ENCODE peak calls at places on chromosome 22, in ten cellular contexts. Y is HCT116, Q is uterus, T is suprapubic skin, Z is A549, P is IMR-90, A is tibial nerve, W is heart left ventricle, J is prostate gland, I is spleen. K is an unnamed sample.

GRCh38 chr22:19193879-19194278 is 15.3 kb upstream of the SLC25A1 start:
- DNase-seq in Y (no peak), Q (no peak), T (no peak), Z (no peak), P (no peak), A (no peak), W (no peak), J (no peak), I (no peak), K (no peak)

GRCh38 chr22:19149047-19149883 is 827 bp downstream of the GSC2 start:
- DNase-seq in Y (no peak), Q (no peak), T (no peak), Z (no peak), P (no peak), A (no peak), W (no peak), J (no peak), I (peak; percentile 76), K (no peak)

GRCh38 chr22:32926600-32926999 is 125.1 kb downstream of the TIMP3 start:
- DNase-seq in Y (peak; percentile 21), Q (no peak), T (no peak), Z (peak; percentile 27), P (peak; percentile 34), A (peak; percentile 48), W (no peak), J (no peak), I (no peak), K (no peak)

GRCh38 chr22:45506961-45507360 is 4.3 kb downstream of the FBLN1 start:
- DNase-seq in Y (no peak), Q (no peak), T (no peak), Z (no peak), P (no peak), A (no peak), W (no peak), J (no peak), I (no peak), K (no peak)

GRCh38 chr22:46587492-46588278 is 32.5 kb upstream of the GRAMD4 start:
- DNase-seq in Y (no peak), Q (no peak), T (no peak), Z (no peak), P (no peak), A (no peak), W (peak; percentile 57), J (no peak), I (peak; percentile 96), K (no peak)

GRCh38 chr22:37566903-37567798 is 6.9 kb downstream of the CDC42EP1 start:
- DNase-seq in Y (peak; percentile 84), Q (peak; percentile 85), T (peak; percentile 91), Z (peak; percentile 68), P (peak; percentile 46), A (peak; percentile 79), W (peak; percentile 82), J (peak; percentile 90), I (peak; percentile 98), K (peak; percentile 96)

GRCh38 chr22:43446881-43447280 is 35.1 kb downstream of the MPPED1 start:
- DNase-seq in Y (no peak), Q (no peak), T (no peak), Z (peak; percentile 9), P (no peak), A (no peak), W (no peak), J (peak; percentile 44), I (peak; percentile 36), K (no peak)

GRCh38 chr22:19636696-19637355 is 77.5 kb upstream of the SEPTIN5 start:
- DNase-seq in Y (no peak), Q (no peak), T (peak; percentile 62), Z (no peak), P (no peak), A (no peak), W (no peak), J (no peak), I (no peak), K (peak; percentile 83)

GRCh38 chr22:35987487-35987886 is 41.1 kb downstream of the RBFOX2 start:
- DNase-seq in Y (no peak), Q (no peak), T (no peak), Z (no peak), P (peak; percentile 58), A (no peak), W (no peak), J (no peak), I (no peak), K (no peak)

GRCh38 chr22:32511776-32512175 is 37.2 kb downstream of the FBXO7 start:
- DNase-seq in Y (no peak), Q (no peak), T (no peak), Z (no peak), P (no peak), A (no peak), W (no peak), J (no peak), I (no peak), K (no peak)

GRCh38 chr22:35313311-35314121 is 13.8 kb downstream of the TOM1 start:
- DNase-seq in Y (no peak), Q (peak; percentile 48), T (peak; percentile 72), Z (peak; percentile 53), P (peak; percentile 96), A (no peak), W (peak; percentile 42), J (no peak), I (peak; percentile 49), K (peak; percentile 87)

GRCh38 chr22:19962909-19963806 is 21.5 kb upstream of the TXNRD2 start:
- DNase-seq in Y (peak; percentile 86), Q (no peak), T (no peak), Z (no peak), P (peak; percentile 58), A (no peak), W (no peak), J (peak; percentile 93), I (peak; percentile 70), K (peak; percentile 94)

GRCh38 chr22:46861968-46862367 is 99.5 kb downstream of the TBC1D22A start:
- DNase-seq in Y (no peak), Q (no peak), T (no peak), Z (no peak), P (no peak), A (no peak), W (no peak), J (no peak), I (no peak), K (no peak)

GRCh38 chr22:43487311-43488030 is 75.7 kb downstream of the MPPED1 start:
- DNase-seq in Y (no peak), Q (no peak), T (no peak), Z (no peak), P (no peak), A (no peak), W (no peak), J (no peak), I (no peak), K (no peak)

GRCh38 chr22:43432883-43433415 is 21.1 kb downstream of the MPPED1 start:
- DNase-seq in Y (no peak), Q (no peak), T (no peak), Z (no peak), P (no peak), A (no peak), W (no peak), J (no peak), I (peak; percentile 33), K (no peak)

GRCh38 chr22:44442856-44443595 is 55.0 kb downstream of the RTL6 start:
- DNase-seq in Y (no peak), Q (no peak), T (no peak), Z (no peak), P (no peak), A (no peak), W (peak; percentile 17), J (no peak), I (peak; percentile 71), K (no peak)

GRCh38 chr22:24088796-24089195 is 77.7 kb downstream of the CABIN1 start:
- DNase-seq in Y (no peak), Q (no peak), T (peak; percentile 24), Z (no peak), P (peak; percentile 55), A (no peak), W (peak; percentile 4), J (no peak), I (peak; percentile 9), K (peak; percentile 48)
- TF ChIP-seq CTCF in Y (no peak), Q (no peak), T (no peak), Z (no peak), P (peak; percentile 2), A (no peak), W (no peak), J (no peak), I (no peak), K (no peak)

GRCh38 chr22:40238425-40239344 is 61.0 kb downstream of the TNRC6B start:
- DNase-seq in Y (no peak), Q (peak; percentile 50), T (no peak), Z (peak; percentile 59), P (peak; percentile 74), A (no peak), W (no peak), J (peak; percentile 48), I (no peak), K (no peak)
- H3K4me3 ChIP-seq in Y (no peak overlapping the region), Q (no peak overlapping the region), T (no peak overlapping the region), Z (peak overlapping the region; percentile 19), P (no peak overlapping the region), A (no peak overlapping the region), W (no peak overlapping the region), J (no peak overlapping the region), I (no peak overlapping the region), K (no peak overlapping the region)

DNA sequence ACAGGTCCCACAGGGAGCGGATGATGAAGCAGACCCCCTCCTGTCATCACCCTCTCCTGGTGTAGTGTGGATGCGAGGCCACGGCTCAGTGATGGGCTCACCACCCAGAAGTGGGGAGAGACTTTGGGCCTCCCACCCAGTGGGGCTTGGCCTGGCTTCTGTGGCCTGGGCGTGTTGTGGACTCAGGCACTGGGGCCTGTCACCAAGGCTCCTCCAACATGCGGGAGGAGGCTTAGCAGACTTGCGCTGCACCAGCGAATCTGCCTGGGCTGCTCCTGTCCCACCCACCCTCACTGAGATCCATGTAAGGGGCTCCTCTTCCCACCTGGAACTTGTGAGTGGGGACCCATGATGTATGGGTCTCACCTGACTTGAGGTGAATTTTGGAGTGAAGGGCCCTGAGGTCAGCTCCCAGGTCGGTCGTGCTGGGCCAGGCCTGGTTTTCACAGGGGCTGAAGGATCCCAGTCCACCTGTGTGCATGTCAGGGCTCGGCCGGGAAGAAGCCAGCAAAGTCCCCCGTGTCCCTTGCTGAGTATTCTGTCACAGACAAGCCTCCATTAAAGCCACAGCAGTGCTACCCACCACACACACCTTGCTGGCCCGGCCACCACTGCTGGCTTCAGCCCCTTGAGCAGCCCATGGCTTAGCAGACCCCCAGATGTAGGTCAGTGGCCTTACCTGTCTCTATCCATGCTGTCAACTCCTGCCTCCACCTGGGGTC is 4.2 kb downstream of the THAP7 start:
- DNase-seq in Y (no peak), Q (no peak), T (no peak), Z (no peak), P (no peak), A (no peak), W (no peak), J (no peak), I (no peak), K (no peak)
- TF ChIP-seq POLR2A in Y (no peak), Q (no peak), T (no peak), Z (no peak), P (no peak), A (no peak), W (no peak), J (no peak), I (no peak), K (no peak)

DNA sequence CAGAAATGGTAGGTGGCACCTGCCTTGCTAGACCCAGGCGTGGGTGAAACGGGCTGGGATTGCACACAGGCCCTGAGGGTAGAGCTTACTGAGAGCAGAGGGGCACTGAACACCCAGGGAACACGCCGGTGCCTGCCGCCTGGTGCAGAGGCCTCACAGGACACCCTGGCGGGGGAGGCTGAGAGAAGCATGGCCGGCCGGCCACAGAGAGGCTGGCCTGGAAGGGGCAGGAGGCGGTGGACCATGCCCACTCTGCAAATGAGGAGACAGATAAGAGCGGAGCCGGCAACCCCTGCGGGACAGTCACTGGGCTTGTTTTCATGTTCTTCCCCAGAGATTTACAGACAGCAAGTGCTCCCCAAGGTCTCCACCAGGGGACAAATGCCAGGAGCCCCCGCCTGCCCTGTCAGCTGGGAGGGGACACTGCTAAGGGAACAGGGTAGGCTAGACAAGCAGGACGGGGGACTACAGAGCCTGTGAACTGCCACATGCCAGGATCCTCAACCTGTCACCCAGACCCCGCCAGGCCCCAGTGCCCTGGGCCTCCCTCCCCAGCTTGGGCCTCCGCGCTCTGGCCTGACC is 38.5 kb upstream of the TCF20 start:
- DNase-seq in Y (no peak), Q (no peak), T (no peak), Z (no peak), P (no peak), A (no peak), W (no peak), J (no peak), I (no peak), K (no peak)
- TF ChIP-seq CTCF in Y (peak; percentile 10), Q (no peak), T (no peak), Z (no peak), P (no peak), A (no peak), W (no peak), J (no peak), I (no peak), K (no peak)